ENCODE peak calls at places on chromosome 1, in seven cellular contexts. C, S, L, D, T, N and E are unnamed samples. For H3K9me3, the result is how much of the 10 kb centered on the place peaks cover.

GRCh38 chr1:160070243-160071163 is 543 bp upstream of the KCNJ10 start:
- DNase-seq in C (peak), S (peak), L (peak), D (peak), T (no peak), N (peak), E (no peak)

GRCh38 chr1:184743062-184743756 is 11.4 kb downstream of the EDEM3 start:
- DNase-seq in C (no peak), S (peak), L (no peak), D (peak), T (no peak), N (no peak), E (no peak)

GRCh38 chr1:154219511-154219910 is 1.2 kb upstream of the UBAP2L start:
- DNase-seq in C (no peak), S (peak), L (no peak), D (no peak), T (no peak), N (no peak), E (no peak)

GRCh38 chr1:173411835-173412742 is 65.0 kb upstream of the PRDX6 start:
- DNase-seq in C (no peak), S (peak), L (no peak), D (no peak), T (no peak), N (no peak), E (no peak)

GRCh38 chr1:79293611-79294010 is 287.1 kb upstream of the ADGRL4 start:
- DNase-seq in C (no peak), S (peak), L (no peak), D (no peak), T (no peak), N (no peak), E (no peak)

GRCh38 chr1:26432793-26433192 is 672 bp downstream of the DHDDS start:
- DNase-seq in C (no peak), S (peak), L (no peak), D (no peak), T (no peak), N (no peak), E (no peak)

GRCh38 chr1:229199892-229200291 is 71.0 kb upstream of the RAB4A start:
- DNase-seq in C (no peak), S (no peak), L (no peak), D (no peak), T (no peak), N (no peak), E (no peak)

GRCh38 chr1:167706931-167707877 is 14.6 kb upstream of the MPZL1 start:
- DNase-seq in C (no peak), S (no peak), L (no peak), D (no peak), T (no peak), N (no peak), E (no peak)

GRCh38 chr1:202213361-202214088 is 19.9 kb downstream of the LGR6 start:
- DNase-seq in C (no peak), S (no peak), L (no peak), D (no peak), T (no peak), N (no peak), E (no peak)

GRCh38 chr1:1001631-1002300 is 1.9 kb upstream of the HES4 start:
- DNase-seq in C (peak), S (peak), L (peak), D (peak), T (peak), N (peak), E (no peak)

GRCh38 chr1:31238612-31238985 is 1.1 kb downstream of the NKAIN1 start:
- DNase-seq in C (no peak), S (no peak), L (no peak), D (no peak), T (no peak), N (no peak), E (no peak)
- H3K27ac ChIP-seq in C (no peak), S (no peak), L (no peak), D (no peak), T (no peak), N (no peak), E (no peak)

GRCh38 chr1:113493533-113493932 is 103.2 kb downstream of the MAGI3 start:
- DNase-seq in C (no peak), S (no peak), L (no peak), D (no peak), T (no peak), N (no peak), E (no peak)
- H3K9me3 ChIP-seq in C (under half), S (under half), L (under half), D (under half), T (under half), N (under half), E (under half)

DNA sequence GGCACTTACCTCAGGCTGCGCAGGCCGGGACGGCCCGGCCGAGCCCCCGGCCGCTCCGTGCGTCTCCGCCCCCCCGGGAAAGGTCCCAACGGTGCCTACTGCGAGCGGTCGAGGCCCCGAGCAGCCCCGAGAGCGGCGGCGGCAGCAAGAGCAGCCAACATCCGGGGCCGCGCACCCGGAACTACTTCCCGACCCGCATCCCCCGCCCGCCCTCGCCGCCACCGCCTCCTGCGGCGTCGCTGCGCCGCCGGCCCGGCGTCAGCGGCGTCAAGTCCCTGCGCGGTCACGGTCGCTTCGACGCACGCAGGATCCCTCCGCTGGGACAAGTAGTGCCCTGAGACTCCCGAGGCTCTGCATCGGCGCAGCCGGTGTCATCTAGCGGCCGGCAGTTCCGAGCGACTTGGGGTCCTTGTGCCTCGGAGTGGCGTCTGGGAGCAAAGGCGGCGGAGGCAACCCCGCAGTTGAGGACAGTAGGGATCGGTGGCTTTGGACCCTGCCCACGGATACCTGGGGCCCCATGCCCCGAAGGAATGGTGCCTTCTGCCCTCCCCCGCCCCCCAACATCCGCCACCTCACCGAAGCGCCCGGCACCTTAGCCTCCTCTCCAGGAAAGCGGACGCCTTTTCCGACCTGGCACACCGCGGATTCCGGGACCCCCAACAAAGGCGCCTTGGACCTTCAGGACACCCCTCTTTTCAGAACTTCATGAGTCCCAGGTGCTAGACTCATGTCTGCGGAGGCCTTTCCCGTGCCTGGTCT is at the start of gene FOXJ3:
- DNase-seq in C (peak), S (peak), L (peak), D (peak), T (peak), N (peak), E (peak)
- H3K27ac ChIP-seq in C (peak), S (peak), L (peak), D (peak), T (peak), N (peak), E (peak)

GRCh38 chr1:248055261-248055660 is 8.6 kb downstream of the OR2L3 start:
- DNase-seq in C (no peak), S (no peak), L (no peak), D (no peak), T (no peak), N (no peak), E (no peak)
- H3K9me3 ChIP-seq in C (under half), S (under half), L (under half), D (under half), T (under half), N (under half), E (under half)